ENCODE peak calls at places on chromosomes 1 and 21, in four cellular contexts. One of them, this sample, is unnamed.
A peak's percentile ranks its signal among the peaks of the same experiment; 100 is the strongest.

GRCh38 chr1:67832737-67833594 is at the start of gene GNG12:
- DNase-seq in foreskin fibroblast: peak; percentile 92
- DNase-seq in retina: peak; percentile 85
- DNase-seq in NCI-H345: peak; percentile 44
- DNase-seq in this sample: peak; percentile 75

GRCh38 chr1:161013104-161013590 is 7.8 kb downstream of the F11R start:
- DNase-seq in retina: no peak
- DNase-seq in NCI-H345: no peak
- DNase-seq in foreskin fibroblast: no peak
- DNase-seq in this sample: no peak

GRCh38 chr1:43868741-43869067 is 64.9 kb upstream of the ARTN start:
- DNase-seq in retina: no peak
- DNase-seq in NCI-H345: no peak
- DNase-seq in foreskin fibroblast: peak; percentile 44
- DNase-seq in this sample: no peak

GRCh38 chr1:64921761-64922160 is 44.6 kb downstream of the JAK1 start:
- DNase-seq in NCI-H345: no peak
- DNase-seq in retina: no peak
- DNase-seq in foreskin fibroblast: no peak
- DNase-seq in this sample: no peak

GRCh38 chr1:58584082-58584895 is 7.2 kb upstream of the TACSTD2 start:
- DNase-seq in NCI-H345: no peak
- DNase-seq in retina: no peak
- DNase-seq in foreskin fibroblast: peak; percentile 96
- DNase-seq in this sample: peak; percentile 73

GRCh38 chr1:81549588-81550127 is 251.1 kb upstream of the ADGRL2 start:
- DNase-seq in foreskin fibroblast: peak; percentile 65
- DNase-seq in retina: no peak
- DNase-seq in NCI-H345: peak; percentile 50
- DNase-seq in this sample: no peak

GRCh38 chr1:53486395-53487026 is 27.3 kb downstream of the DMRTB1 start:
- DNase-seq in retina: no peak
- DNase-seq in foreskin fibroblast: no peak
- DNase-seq in NCI-H345: no peak
- DNase-seq in this sample: no peak

GRCh38 chr1:199081739-199082138 is 442.9 kb downstream of the PTPRC start:
- DNase-seq in foreskin fibroblast: peak; percentile 23
- DNase-seq in NCI-H345: no peak
- DNase-seq in retina: no peak
- DNase-seq in this sample: no peak

GRCh38 chr1:43363283-43363934 is 4.4 kb downstream of the ELOVL1 start:
- DNase-seq in retina: no peak
- DNase-seq in NCI-H345: no peak
- DNase-seq in foreskin fibroblast: peak; percentile 47
- DNase-seq in this sample: no peak

GRCh38 chr1:167676916-167677848 is 44.6 kb upstream of the MPZL1 start:
- DNase-seq in NCI-H345: no peak
- DNase-seq in retina: no peak
- DNase-seq in foreskin fibroblast: no peak
- DNase-seq in this sample: no peak

GRCh38 chr1:167805041-167805556 is 83.3 kb downstream of the MPZL1 start:
- DNase-seq in NCI-H345: no peak
- DNase-seq in foreskin fibroblast: peak; percentile 58
- DNase-seq in retina: no peak
- DNase-seq in this sample: no peak

GRCh38 chr1:93692451-93692861 is 10.8 kb upstream of the BCAR3 start:
- DNase-seq in foreskin fibroblast: peak; percentile 44
- DNase-seq in NCI-H345: no peak
- DNase-seq in retina: no peak
- DNase-seq in this sample: no peak

GRCh38 chr1:31781138-31782065 is 17.3 kb upstream of the ADGRB2 start:
- DNase-seq in retina: peak; percentile 54
- DNase-seq in NCI-H345: no peak
- DNase-seq in foreskin fibroblast: no peak
- DNase-seq in this sample: no peak

GRCh38 chr1:4962836-4963235 is 308.4 kb downstream of the AJAP1 start:
- DNase-seq in retina: no peak
- DNase-seq in NCI-H345: no peak
- DNase-seq in foreskin fibroblast: no peak
- DNase-seq in this sample: no peak

GRCh38 chr1:201610806-201611205 is 71.9 kb downstream of the NAV1 start:
- DNase-seq in foreskin fibroblast: no peak
- DNase-seq in NCI-H345: no peak
- DNase-seq in retina: no peak
- DNase-seq in this sample: no peak

GRCh38 chr1:54153548-54154439 is 994 bp upstream of the CDCP2 start:
- DNase-seq in retina: no peak
- DNase-seq in foreskin fibroblast: peak; percentile 85
- DNase-seq in NCI-H345: peak; percentile 15
- DNase-seq in this sample: no peak

GRCh38 chr1:230159580-230159979 is 92.5 kb downstream of the GALNT2 start:
- DNase-seq in foreskin fibroblast: no peak
- DNase-seq in retina: no peak
- DNase-seq in NCI-H345: no peak
- DNase-seq in this sample: no peak

GRCh38 chr21:34558166-34558565 is 46.2 kb upstream of the KCNE1 start:
- DNase-seq in foreskin fibroblast: no peak
- DNase-seq in NCI-H345: no peak
- DNase-seq in retina: no peak
- DNase-seq in this sample: no peak

GRCh38 chr1:42305639-42306038 is 29.4 kb downstream of the FOXJ3 start:
- DNase-seq in NCI-H345: no peak
- DNase-seq in retina: no peak
- DNase-seq in foreskin fibroblast: peak; percentile 33
- DNase-seq in this sample: no peak